ENCODE peak calls at places on chromosomes 7 and 10, in four cellular contexts. One of them, this sample, is unnamed.

GRCh38 chr7:78326870-78327269 is 528.3 kb downstream of the PHTF2 start:
- DNase-seq in activated T-cell treated with anti-CD3 and anti-CD28 coated beads, Interleukin-2, amount 50 U/mL, for 72 hours: no peak
- DNase-seq in stomach: no peak
- DNase-seq in A549: no peak
- DNase-seq in this sample: no peak

GRCh38 chr10:113018034-113018433 is 68.0 kb downstream of the TCF7L2 start:
- DNase-seq in activated T-cell treated with anti-CD3 and anti-CD28 coated beads, Interleukin-2, amount 50 U/mL, for 72 hours: no peak
- DNase-seq in stomach: no peak
- DNase-seq in A549: no peak
- DNase-seq in this sample: no peak

GRCh38 chr10:97498841-97499560 is at the start of gene UBTD1:
- DNase-seq in activated T-cell treated with anti-CD3 and anti-CD28 coated beads, Interleukin-2, amount 50 U/mL, for 72 hours: peak
- DNase-seq in stomach: peak
- DNase-seq in A549: peak
- DNase-seq in this sample: no peak

GRCh38 chr7:33744293-33744692 is 161.0 kb upstream of the BMPER start:
- DNase-seq in activated T-cell treated with anti-CD3 and anti-CD28 coated beads, Interleukin-2, amount 50 U/mL, for 72 hours: peak
- DNase-seq in stomach: no peak
- DNase-seq in A549: peak
- DNase-seq in this sample: no peak

GRCh38 chr7:64463636-64464375 is 99.1 kb downstream of the ZNF680 start:
- DNase-seq in activated T-cell treated with anti-CD3 and anti-CD28 coated beads, Interleukin-2, amount 50 U/mL, for 72 hours: peak
- DNase-seq in stomach: no peak
- DNase-seq in A549: no peak
- DNase-seq in this sample: peak

GRCh38 chr7:153087498-153087897 is 327.9 kb downstream of the ACTR3B start:
- DNase-seq in activated T-cell treated with anti-CD3 and anti-CD28 coated beads, Interleukin-2, amount 50 U/mL, for 72 hours: no peak
- DNase-seq in stomach: no peak
- DNase-seq in A549: no peak
- DNase-seq in this sample: no peak

GRCh38 chr10:88493676-88494483 is 89.2 kb downstream of the RNLS start:
- DNase-seq in activated T-cell treated with anti-CD3 and anti-CD28 coated beads, Interleukin-2, amount 50 U/mL, for 72 hours: no peak
- DNase-seq in stomach: no peak
- DNase-seq in A549: no peak
- DNase-seq in this sample: no peak

GRCh38 chr10:89301721-89302445 is at the start of gene IFIT2:
- DNase-seq in activated T-cell treated with anti-CD3 and anti-CD28 coated beads, Interleukin-2, amount 50 U/mL, for 72 hours: peak
- DNase-seq in stomach: peak
- DNase-seq in A549: peak
- DNase-seq in this sample: no peak

GRCh38 chr7:141563956-141564623 is 12.9 kb downstream of the AGK start:
- DNase-seq in activated T-cell treated with anti-CD3 and anti-CD28 coated beads, Interleukin-2, amount 50 U/mL, for 72 hours: peak
- DNase-seq in stomach: no peak
- DNase-seq in A549: peak
- DNase-seq in this sample: no peak

GRCh38 chr10:34049887-34050286 is 715.4 kb upstream of the NRP1 start:
- DNase-seq in activated T-cell treated with anti-CD3 and anti-CD28 coated beads, Interleukin-2, amount 50 U/mL, for 72 hours: peak
- DNase-seq in stomach: no peak
- DNase-seq in A549: peak
- DNase-seq in this sample: no peak

GRCh38 chr7:37832194-37832593 is 16.2 kb upstream of the NME8 start:
- DNase-seq in activated T-cell treated with anti-CD3 and anti-CD28 coated beads, Interleukin-2, amount 50 U/mL, for 72 hours: peak
- DNase-seq in stomach: peak
- DNase-seq in A549: peak
- DNase-seq in this sample: peak

GRCh38 chr10:95445223-95445836 is 115.8 kb downstream of the SORBS1 start:
- DNase-seq in activated T-cell treated with anti-CD3 and anti-CD28 coated beads, Interleukin-2, amount 50 U/mL, for 72 hours: no peak
- DNase-seq in stomach: peak
- DNase-seq in A549: peak
- DNase-seq in this sample: peak

GRCh38 chr10:42654419-42654818 is 16.0 kb upstream of the ZNF33B start:
- DNase-seq in activated T-cell treated with anti-CD3 and anti-CD28 coated beads, Interleukin-2, amount 50 U/mL, for 72 hours: no peak
- DNase-seq in stomach: no peak
- DNase-seq in A549: no peak
- DNase-seq in this sample: no peak

GRCh38 chr7:42642699-42643098 is 269.2 kb downstream of the C7orf25 start:
- DNase-seq in activated T-cell treated with anti-CD3 and anti-CD28 coated beads, Interleukin-2, amount 50 U/mL, for 72 hours: no peak
- DNase-seq in stomach: no peak
- DNase-seq in A549: no peak
- DNase-seq in this sample: no peak